ENCODE peak calls at places on chromosomes 2 and 18, in six cellular contexts. A is H1, R is mesendoderm, L is IMR-90, Q is neuronal stem cell, V is mesenchymal stem cell. C is an unnamed sample.
A peak's percentile ranks its signal among the peaks of the same experiment; 100 is the strongest.

GRCh38 chr18:74029161-74029560 is 118.5 kb downstream of the FBXO15 start:
- DNase-seq in R (no peak), Q (no peak), V (no peak), A (no peak), L (no peak), C (no peak)

GRCh38 chr2:113755690-113756063 is 765 bp downstream of the SLC35F5 start:
- DNase-seq in L (peak; percentile 17), Q (no peak), V (peak; percentile 52), A (no peak), R (no peak), C (no peak)

GRCh38 chr2:219406861-219407230 is 11.3 kb upstream of the DES start:
- DNase-seq in R (peak; percentile 74), Q (no peak), A (no peak), L (peak; percentile 97), V (peak; percentile 93), C (no peak)

GRCh38 chr2:215141706-215142105 is 3.3 kb upstream of the ABCA12 start:
- DNase-seq in Q (no peak), V (no peak), R (no peak), A (no peak), L (no peak), C (no peak)

GRCh38 chr2:218444692-218445357 is 25.9 kb downstream of the VIL1 start:
- DNase-seq in V (no peak), Q (no peak), R (no peak), L (no peak), A (no peak), C (no peak)

GRCh38 chr18:49616618-49617328 is 54.9 kb downstream of the LIPG start:
- DNase-seq in L (no peak), A (no peak), Q (no peak), R (no peak), V (no peak), C (no peak)

GRCh38 chr2:69154031-69154430 is 141.1 kb downstream of the ANTXR1 start:
- DNase-seq in L (peak; percentile 60), V (peak; percentile 53), A (no peak), Q (no peak), R (no peak), C (no peak)

GRCh38 chr2:241558532-241559488 is at the start of gene BOK:
- DNase-seq in V (peak; percentile 80), A (peak; percentile 63), R (peak; percentile 89), L (peak; percentile 72), Q (no peak), C (peak; percentile 87)

GRCh38 chr2:146850746-146851145 is 994.1 kb upstream of the ACVR2A start:
- DNase-seq in A (no peak), R (peak; percentile 76), Q (no peak), L (no peak), V (peak; percentile 2), C (no peak)

GRCh38 chr18:36756262-36756661 is 72.5 kb downstream of the TPGS2 start:
- DNase-seq in R (no peak), A (no peak), L (peak; percentile 31), V (no peak), Q (no peak), C (no peak)

GRCh38 chr2:146246017-146246733 is 1598.7 kb upstream of the ACVR2A start:
- DNase-seq in Q (no peak), R (no peak), V (peak; percentile 50), A (no peak), L (peak; percentile 72), C (no peak)

GRCh38 chr2:15472133-15472532 is 89.0 kb downstream of the NBAS start:
- DNase-seq in V (no peak), L (no peak), R (peak; percentile 72), A (no peak), Q (no peak), C (no peak)

GRCh38 chr2:209681201-209681735 is 90.4 kb upstream of the UNC80 start:
- DNase-seq in L (no peak), R (no peak), Q (no peak), V (no peak), A (no peak), C (no peak)

GRCh38 chr2:239944706-239945551 is 80.2 kb downstream of the NDUFA10 start:
- DNase-seq in L (peak; percentile 44), A (no peak), R (peak; percentile 69), V (no peak), Q (no peak), C (peak; percentile 37)

GRCh38 chr2:158381205-158381604 is 75.3 kb downstream of the CCDC148 start:
- DNase-seq in R (no peak), Q (no peak), A (no peak), L (no peak), V (no peak), C (no peak)

GRCh38 chr2:56671973-56672569 is 488.3 kb downstream of the CCDC85A start:
- DNase-seq in V (no peak), R (peak; percentile 6), L (no peak), Q (no peak), A (no peak), C (peak; percentile 27)

GRCh38 chr2:3659447-3660432 is 1.7 kb downstream of the ALLC start:
- DNase-seq in Q (no peak), V (peak; percentile 73), A (no peak), R (peak; percentile 35), L (peak; percentile 38), C (no peak)

GRCh38 chr2:85959191-85959590 is 70.4 kb upstream of the ST3GAL5 start:
- DNase-seq in V (no peak), R (no peak), A (no peak), L (no peak), Q (no peak), C (no peak)

GRCh38 chr18:58417752-58418151 is 211.1 kb downstream of the ALPK2 start:
- DNase-seq in Q (no peak), A (no peak), V (no peak), L (peak; percentile 59), R (no peak), C (no peak)

GRCh38 chr2:25380586-25381360 is 39.0 kb upstream of the DNMT3A start:
- DNase-seq in Q (no peak), R (no peak), L (no peak), V (no peak), A (no peak), C (no peak)

GRCh38 chr18:59612461-59612860 is 84.8 kb downstream of the CCBE1 start:
- DNase-seq in R (peak; percentile 6), V (no peak), L (peak; percentile 24), A (no peak), Q (no peak), C (no peak)

GRCh38 chr2:104412384-104412783 is 441.5 kb upstream of the POU3F3 start:
- DNase-seq in V (no peak), L (no peak), Q (no peak), A (no peak), R (peak; percentile 55), C (no peak)

GRCh38 chr2:174051741-174052638 is 86.8 kb upstream of the SP3 start:
- DNase-seq in Q (no peak), A (no peak), R (peak; percentile 96), L (peak; percentile 83), V (peak; percentile 73), C (peak; percentile 55)

DNA sequence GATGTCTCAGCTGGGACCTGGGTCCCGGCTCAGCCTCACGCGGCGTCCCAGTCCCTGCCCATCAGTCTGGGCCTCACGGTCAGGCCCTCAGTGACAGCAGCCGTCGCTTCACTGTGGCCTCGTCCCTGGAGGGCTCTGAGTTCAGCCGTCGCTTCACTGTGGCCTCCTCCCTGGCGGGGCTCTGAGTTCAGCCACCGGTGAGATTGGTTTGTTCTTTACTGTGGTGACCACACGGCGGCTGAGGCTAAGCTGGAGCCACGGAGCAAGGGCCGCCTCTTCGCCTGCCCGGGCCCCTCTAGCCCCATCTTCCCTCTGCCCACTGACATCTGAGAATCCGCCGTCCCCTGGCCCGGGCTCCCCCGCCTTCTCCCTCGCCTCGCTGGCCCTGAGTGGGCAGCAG is 51.2 kb downstream of the NFATC1 start:
- DNase-seq in A (no peak), V (no peak), Q (no peak), R (no peak), L (no peak), C (no peak)
- H2BK15ac ChIP-seq in A (no peak overlapping the region), V (no peak overlapping the region), Q (no peak overlapping the region), R (no peak overlapping the region), L (no peak overlapping the region), C (no peak overlapping the region)

GRCh38 chr2:204923957-204924356 is 378.7 kb downstream of the PARD3B start:
- DNase-seq in V (no peak), R (no peak), A (no peak), L (no peak), Q (no peak), C (no peak)
- H2BK15ac ChIP-seq in V (no peak overlapping the region), R (no peak overlapping the region), A (no peak overlapping the region), L (no peak overlapping the region), Q (no peak overlapping the region), C (no peak overlapping the region)

DNA sequence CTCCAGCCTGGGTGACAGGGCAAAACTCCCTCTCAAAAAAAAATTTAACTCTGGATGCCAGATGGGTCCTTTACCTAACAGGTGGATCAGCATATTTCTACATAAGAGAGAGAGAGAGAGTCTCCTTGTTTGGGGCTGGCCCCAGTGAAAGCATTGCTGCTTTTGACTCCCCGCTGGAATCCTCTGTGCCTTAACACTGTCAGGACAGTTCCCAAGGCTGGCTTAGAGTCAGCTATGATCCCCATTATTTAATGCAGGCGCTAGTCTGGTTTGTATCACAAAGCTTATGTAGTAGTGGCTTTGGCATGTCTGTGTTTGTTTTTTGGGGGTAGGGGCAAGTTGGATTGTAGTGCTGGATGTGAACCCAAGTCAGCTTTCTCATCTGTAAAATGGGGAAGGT is 9.4 kb downstream of the INPP4A start:
- DNase-seq in L (no peak), V (peak; percentile 67), Q (no peak), R (no peak), A (no peak), C (no peak)
- H2BK15ac ChIP-seq in L (peak overlapping the region; percentile 48), V (no peak overlapping the region), Q (no peak overlapping the region), R (no peak overlapping the region), A (no peak overlapping the region), C (no peak overlapping the region)

DNA sequence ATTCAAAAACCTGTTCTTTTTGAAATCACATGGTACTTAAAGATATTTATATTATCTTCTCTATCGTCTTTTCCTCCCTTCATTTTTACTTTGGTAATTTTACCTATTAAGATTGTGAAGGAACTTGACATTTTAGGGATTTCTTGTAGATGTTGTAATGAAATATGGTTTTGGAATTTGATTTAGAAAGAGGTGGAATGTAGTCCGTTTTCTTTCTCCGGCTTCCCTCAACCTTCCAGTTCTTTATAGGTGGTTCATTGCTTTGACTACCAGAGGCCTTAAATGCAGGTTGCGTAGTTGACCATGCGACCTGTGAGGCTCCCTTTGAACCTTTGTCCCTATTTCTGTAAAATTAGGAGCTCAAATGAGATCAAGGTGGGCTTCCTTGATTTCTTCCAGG is 24.5 kb downstream of the ITGA6 start:
- DNase-seq in Q (no peak), R (no peak), A (no peak), L (no peak), V (no peak), C (no peak)
- H2BK15ac ChIP-seq in Q (no peak overlapping the region), R (no peak overlapping the region), A (peak overlapping the region; percentile 14), L (no peak overlapping the region), V (no peak overlapping the region), C (no peak overlapping the region)

GRCh38 chr2:110157153-110157793 is 41.7 kb upstream of the MALL start:
- DNase-seq in L (peak; percentile 77), Q (peak; percentile 2), A (no peak), R (peak; percentile 44), V (peak; percentile 69), C (no peak)
- H2BK15ac ChIP-seq in L (no peak overlapping the region), Q (no peak overlapping the region), A (no peak overlapping the region), R (no peak overlapping the region), V (no peak overlapping the region), C (no peak overlapping the region)

GRCh38 chr18:11885278-11885991 is 22.7 kb downstream of the MPPE1 start:
- DNase-seq in A (no peak), R (no peak), V (no peak), L (no peak), Q (no peak), C (no peak)
- H2BK15ac ChIP-seq in A (no peak overlapping the region), R (no peak overlapping the region), V (no peak overlapping the region), L (peak overlapping the region; percentile 29), Q (no peak overlapping the region), C (no peak overlapping the region)

GRCh38 chr2:28209864-28210263 is 182.8 kb upstream of the FOSL2 start:
- DNase-seq in R (peak; percentile 37), A (no peak), Q (no peak), V (no peak), L (no peak), C (no peak)
- H2BK15ac ChIP-seq in R (no peak overlapping the region), A (no peak overlapping the region), Q (no peak overlapping the region), V (no peak overlapping the region), L (no peak overlapping the region), C (no peak overlapping the region)